ENCODE peak calls at places on chromosome 7, in eight cellular contexts. J is Panc1, S is right lobe of liver, Q is lung, F is RWPE1, X is fibroblast of mammary gland, M is tibial nerve, W is neural crest cell. L is an unnamed sample.
A peak's percentile ranks its signal among the peaks of the same experiment; 100 is the strongest.

GRCh38 chr7:150897502-150898474 is 45.5 kb downstream of the AOC1 start:
- DNase-seq in M (no peak), Q (no peak), W (no peak), S (peak; percentile 43), X (no peak), F (no peak), J (no peak), L (no peak)

GRCh38 chr7:132709971-132710567 is 133.8 kb upstream of the PLXNA4 start:
- DNase-seq in S (no peak), Q (no peak), W (no peak), F (no peak), J (no peak), M (peak; percentile 68), X (peak; percentile 57), L (no peak)

GRCh38 chr7:116395125-116395791 is 104.3 kb upstream of the CAV2 start:
- DNase-seq in Q (no peak), M (no peak), F (peak; percentile 95), J (peak; percentile 91), X (peak; percentile 90), W (no peak), S (no peak), L (no peak)

GRCh38 chr7:32357535-32358277 is 132.5 kb downstream of the LSM5 start:
- DNase-seq in J (no peak), M (no peak), W (peak; percentile 1), F (peak; percentile 60), Q (no peak), S (no peak), X (no peak), L (no peak)

GRCh38 chr7:149291036-149291835 is 29.2 kb downstream of the ZNF783 start:
- DNase-seq in X (no peak), S (no peak), M (no peak), W (no peak), Q (no peak), J (no peak), F (no peak), L (no peak)

GRCh38 chr7:54728411-54728810 is 30.6 kb downstream of the SEC61G start:
- DNase-seq in S (no peak), M (no peak), X (no peak), Q (no peak), F (no peak), W (no peak), J (no peak), L (no peak)

GRCh38 chr7:118080947-118081346 is 103.0 kb upstream of the LSM8 start:
- DNase-seq in M (no peak), F (peak; percentile 91), S (no peak), J (no peak), X (peak; percentile 86), Q (no peak), W (no peak), L (no peak)

GRCh38 chr7:78111384-78111783 is 312.8 kb downstream of the PHTF2 start:
- DNase-seq in Q (no peak), X (no peak), S (no peak), W (no peak), M (no peak), F (no peak), J (no peak), L (no peak)

GRCh38 chr7:158272509-158273137 is 315.0 kb downstream of the PTPRN2 start:
- DNase-seq in J (no peak), W (no peak), Q (no peak), M (no peak), S (no peak), F (no peak), X (no peak), L (peak; percentile 32)

GRCh38 chr7:135670179-135670578 is 7.9 kb downstream of the STMP1 start:
- DNase-seq in Q (no peak), W (no peak), S (no peak), F (peak; percentile 64), M (no peak), J (no peak), X (peak; percentile 89), L (no peak)

GRCh38 chr7:96321670-96322372 is at the start of gene SLC25A13:
- DNase-seq in W (peak; percentile 73), S (peak; percentile 97), X (peak; percentile 82), Q (peak; percentile 94), J (peak; percentile 69), M (peak; percentile 81), F (peak; percentile 90), L (peak; percentile 93)

GRCh38 chr7:120475994-120476393 is 203.0 kb downstream of the KCND2 start:
- DNase-seq in Q (no peak), M (no peak), W (no peak), J (no peak), X (no peak), S (no peak), F (no peak), L (no peak)

GRCh38 chr7:148738737-148739535 is 40.2 kb downstream of the CUL1 start:
- DNase-seq in M (no peak), W (no peak), J (no peak), F (no peak), S (no peak), Q (no peak), X (peak; percentile 11), L (no peak)

GRCh38 chr7:77866791-77867190 is 68.2 kb downstream of the PHTF2 start:
- DNase-seq in F (peak; percentile 74), Q (no peak), W (no peak), J (peak; percentile 66), M (no peak), X (peak; percentile 49), S (no peak), L (no peak)

DNA sequence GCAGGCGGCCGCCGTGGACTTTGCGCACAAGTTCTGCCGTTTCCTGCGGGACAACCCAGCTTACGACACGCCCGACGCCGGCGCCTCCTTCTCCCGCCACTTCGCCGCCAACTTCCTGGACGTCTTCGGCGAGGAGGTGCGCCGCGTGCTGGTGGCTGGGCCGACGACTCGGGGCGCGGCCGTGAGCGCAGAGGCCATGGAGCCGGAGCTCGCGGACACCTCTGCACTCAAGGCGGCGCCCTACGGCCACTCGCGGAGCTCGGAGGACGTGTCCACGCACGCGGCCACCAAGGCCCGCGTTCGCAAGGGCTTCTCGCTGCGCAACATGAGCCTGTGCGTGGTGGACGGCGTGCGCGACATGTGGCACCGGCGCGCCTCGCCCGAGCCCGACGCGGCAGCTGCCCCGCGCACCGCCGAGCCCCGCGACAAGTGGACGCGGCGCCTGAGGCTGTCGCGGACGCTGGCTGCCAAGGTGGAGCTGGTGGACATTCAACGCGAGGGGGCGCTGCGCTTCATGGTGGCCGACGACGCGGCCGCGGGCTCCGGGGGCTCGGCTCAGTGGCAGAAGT is 14.1 kb downstream of the SH2B2 start:
- DNase-seq in X (no peak), F (no peak), W (peak; percentile 49), J (no peak), S (no peak), Q (no peak), M (no peak), L (no peak)
- TF ChIP-seq CTCF in X (no peak), F (no peak), W (peak; percentile 44), J (no peak), S (no peak), Q (no peak), M (no peak), L (no peak)

GRCh38 chr7:68449099-68449498 is 1149.2 kb upstream of the AUTS2 start:
- DNase-seq in S (no peak), W (no peak), M (no peak), J (no peak), Q (no peak), F (no peak), X (no peak), L (no peak)
- TF ChIP-seq CTCF in S (no peak), W (no peak), M (no peak), J (no peak), Q (no peak), F (no peak), X (no peak), L (no peak)

GRCh38 chr7:17105701-17106100 is 192.8 kb upstream of the AHR start:
- DNase-seq in S (no peak), W (no peak), M (no peak), F (no peak), J (no peak), Q (no peak), X (peak; percentile 20), L (no peak)

GRCh38 chr7:17108049-17108584 is 190.3 kb upstream of the AHR start:
- DNase-seq in J (no peak), S (no peak), Q (no peak), M (no peak), X (no peak), W (no peak), F (no peak), L (no peak)

GRCh38 chr7:17103984-17104383 is 194.5 kb upstream of the AHR start:
- DNase-seq in S (no peak), Q (no peak), F (no peak), J (no peak), M (no peak), X (no peak), W (no peak), L (no peak)

GRCh38 chr7:17103170-17103569 is 195.3 kb upstream of the AHR start:
- DNase-seq in W (no peak), S (no peak), M (no peak), J (no peak), X (no peak), F (no peak), Q (no peak), L (no peak)

DNA sequence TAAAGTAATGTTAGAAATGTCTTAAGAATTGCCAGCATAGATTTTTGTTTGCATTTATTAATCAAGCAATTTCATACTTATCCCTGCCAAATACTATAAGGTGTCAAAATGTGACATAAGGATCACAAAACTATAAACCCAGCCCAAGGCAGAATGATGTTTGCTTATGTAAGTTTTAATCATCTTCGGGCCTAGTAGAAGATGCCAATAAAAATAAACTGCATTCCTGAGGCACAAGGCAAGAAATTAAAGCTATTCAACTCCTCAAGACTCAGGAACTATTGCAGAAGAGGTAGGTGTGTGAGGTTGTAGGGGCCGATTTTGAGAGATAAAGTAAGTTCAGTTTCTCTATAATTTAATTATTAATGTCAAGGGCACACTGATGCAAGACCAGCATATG is 189.4 kb upstream of the AHR start:
- DNase-seq in F (no peak), J (no peak), X (peak; percentile 55), M (no peak), Q (no peak), S (no peak), W (no peak), L (no peak)
- TF ChIP-seq CTCF in F (no peak), J (no peak), X (no peak), M (no peak), Q (no peak), S (no peak), W (no peak), L (no peak)

DNA sequence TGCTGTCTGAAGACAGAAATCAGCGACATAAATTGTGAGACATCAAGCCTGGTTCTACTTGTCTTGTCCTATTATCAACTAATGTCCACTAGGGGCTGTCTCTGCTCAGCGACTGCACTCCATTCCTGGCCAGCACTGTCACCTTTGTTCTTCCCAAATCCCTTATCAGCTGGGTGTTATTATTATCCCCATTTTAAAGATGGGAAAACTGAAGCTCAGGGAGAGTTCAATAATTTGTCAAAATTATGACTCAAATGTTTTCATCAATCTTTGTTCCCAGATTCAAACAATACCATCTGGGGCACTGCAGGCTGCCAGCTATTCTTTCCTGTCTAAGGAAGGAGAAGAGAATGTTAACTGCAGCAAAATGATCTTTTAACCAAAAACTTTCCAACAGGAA is 431.6 kb upstream of the NFE2L3 start:
- DNase-seq in S (no peak), M (no peak), W (no peak), F (peak; percentile 30), X (peak; percentile 15), J (no peak), Q (no peak), L (no peak)
- TF ChIP-seq CTCF in S (peak; percentile 30), M (peak; percentile 14), W (peak; percentile 63), F (peak; percentile 28), X (peak; percentile 42), J (peak; percentile 74), Q (no peak), L (no peak)

L was measured in CD14-positive monocyte.